ENCODE peak calls at places on chromosome 22, in four cellular contexts. G, U, E and Y are unnamed samples.

GRCh38 chr22:46574993-46575914 is 37.8 kb upstream of the CELSR1 start:
- DNase-seq in G (no peak), U (no peak), E (no peak), Y (peak)

GRCh38 chr22:23067023-23067650 is 3.2 kb upstream of the GNAZ start:
- DNase-seq in G (no peak), U (peak), E (no peak), Y (peak)

GRCh38 chr22:42700901-42701300 is 19.8 kb downstream of the A4GALT start:
- DNase-seq in G (no peak), U (no peak), E (no peak), Y (no peak)

GRCh38 chr22:47395481-47395880 is 633.0 kb downstream of the TBC1D22A start:
- DNase-seq in G (no peak), U (no peak), E (no peak), Y (no peak)

GRCh38 chr22:24421428-24421931 is 5.9 kb upstream of the ADORA2A start:
- DNase-seq in G (no peak), U (no peak), E (peak), Y (no peak)

GRCh38 chr22:41939981-41940852 is 6.7 kb downstream of the CENPM start:
- DNase-seq in G (peak), U (no peak), E (peak), Y (no peak)

GRCh38 chr22:21816787-21817496 is 50.5 kb downstream of the MAPK1 start:
- DNase-seq in G (no peak), U (no peak), E (no peak), Y (no peak)

GRCh38 chr22:48939441-48940265 is 888.0 kb downstream of the BRD1 start:
- DNase-seq in G (no peak), U (no peak), E (peak), Y (peak)

GRCh38 chr22:28094831-28095230 is 175.8 kb upstream of the PITPNB start:
- DNase-seq in G (no peak), U (no peak), E (no peak), Y (no peak)

GRCh38 chr22:50612168-50612714 is 11.6 kb downstream of the MAPK8IP2 start:
- DNase-seq in G (no peak), U (no peak), E (no peak), Y (no peak)

GRCh38 chr22:37337204-37337943 is 55.1 kb downstream of the CYTH4 start:
- DNase-seq in G (no peak), U (no peak), E (no peak), Y (no peak)

GRCh38 chr22:46984751-46985506 is 222.5 kb downstream of the TBC1D22A start:
- DNase-seq in G (no peak), U (no peak), E (no peak), Y (no peak)

GRCh38 chr22:36461665-36462474 is 19.6 kb downstream of the TXN2 start:
- DNase-seq in G (no peak), U (peak), E (no peak), Y (peak)

GRCh38 chr22:49052023-49052538 is 775.6 kb downstream of the BRD1 start:
- DNase-seq in G (no peak), U (no peak), E (peak), Y (no peak)

GRCh38 chr22:37983860-37984791 is at the start of gene SOX10:
- DNase-seq in G (no peak), U (no peak), E (no peak), Y (no peak)

DNA sequence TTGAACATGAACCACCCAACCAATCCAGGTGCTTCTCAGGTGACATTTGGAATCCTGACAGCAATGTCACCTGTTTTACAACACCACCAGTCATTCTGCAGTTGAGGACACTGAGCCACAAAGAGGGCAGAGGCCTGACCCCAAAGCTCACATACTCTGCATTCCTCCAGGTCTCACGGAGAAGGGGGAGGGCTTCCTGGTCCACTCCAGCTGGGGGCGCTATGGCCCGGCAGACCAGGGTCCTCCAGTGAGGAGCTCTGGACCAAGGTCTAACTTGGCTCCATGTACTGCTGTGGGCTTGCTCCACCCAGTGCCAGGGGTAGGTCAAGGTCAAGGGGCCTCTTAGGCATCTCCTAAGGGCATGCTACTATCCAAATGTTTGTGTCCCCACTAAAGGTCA is 1.5 kb upstream of the PNPLA3 start:
- DNase-seq in G (no peak), U (no peak), E (no peak), Y (no peak)
- TF ChIP-seq CTCF in G (no peak), U (no peak), E (no peak), Y (no peak)

GRCh38 chr22:40654522-40655167 is 18.1 kb upstream of the MRTFA start:
- DNase-seq in G (peak), U (peak), E (no peak), Y (no peak)
- TF ChIP-seq CTCF in G (no peak), U (peak), E (no peak), Y (no peak)

DNA sequence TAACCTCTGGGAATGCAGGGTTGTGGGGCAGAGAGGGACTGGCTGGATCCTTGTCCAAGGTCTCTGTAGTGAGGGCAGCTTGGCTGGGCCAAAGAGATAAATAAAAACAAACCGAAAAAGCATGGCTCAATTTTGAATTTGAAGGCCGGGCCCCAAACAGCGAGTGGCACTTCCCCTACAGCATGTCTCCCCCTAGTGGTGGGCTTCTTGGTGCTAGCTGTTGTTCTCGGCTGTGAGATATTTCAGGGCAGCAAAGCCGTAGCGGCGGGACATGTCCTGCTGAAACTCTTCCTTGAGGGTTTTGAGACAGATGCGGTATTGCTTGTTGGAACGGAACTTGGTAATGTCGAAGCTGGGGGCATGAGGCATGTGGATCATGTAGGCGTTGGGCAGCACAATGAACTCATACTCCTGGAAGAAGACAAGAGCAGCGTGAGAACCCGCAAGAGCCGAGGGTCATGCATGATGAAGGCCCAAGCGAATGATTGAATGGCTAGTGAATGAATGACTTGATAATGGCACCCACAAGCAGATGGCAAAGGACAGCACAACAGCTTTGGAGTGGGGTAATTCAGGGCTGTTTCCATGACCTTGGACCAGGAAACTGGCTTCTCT is 216.1 kb upstream of the SYN3 start:
- DNase-seq in G (no peak), U (no peak), E (no peak), Y (no peak)
- TF ChIP-seq CTCF in G (no peak), U (no peak), E (no peak), Y (peak)

GRCh38 chr22:31083923-31084810 is 3.0 kb downstream of the SMTN start:
- DNase-seq in G (no peak), U (no peak), E (no peak), Y (no peak)

GRCh38 chr22:31083377-31083768 is 2.3 kb downstream of the SMTN start:
- DNase-seq in G (no peak), U (no peak), E (no peak), Y (no peak)

GRCh38 chr22:31085928-31086327 is 4.8 kb downstream of the SMTN start:
- DNase-seq in G (no peak), U (no peak), E (no peak), Y (no peak)

GRCh38 chr22:31085493-31085824 is 4.3 kb downstream of the SMTN start:
- DNase-seq in G (no peak), U (peak), E (no peak), Y (no peak)

GRCh38 chr22:31084811-31085492 is 3.8 kb downstream of the SMTN start:
- DNase-seq in G (peak), U (peak), E (peak), Y (peak)
- TF ChIP-seq CTCF in G (peak), U (peak), E (peak), Y (peak)